ENCODE peak calls at places on chromosomes 12 and 14, in seven cellular contexts. R is ascending aorta, P is SK-N-SH, M is progenitor cell of endocrine pancreas, O is GM23338, Q is neural crest cell, X is suprapubic skin. U is an unnamed sample.

GRCh38 chr14:60757617-60758016 is 23.1 kb downstream of the MNAT1 start:
- DNase-seq in M (no peak), O (no peak), R (no peak), X (no peak), Q (no peak), P (no peak), U (no peak)

GRCh38 chr14:51491776-51492175 is 159.9 kb upstream of the FRMD6 start:
- DNase-seq in P (no peak), O (no peak), M (no peak), X (no peak), R (no peak), Q (no peak), U (no peak)

GRCh38 chr14:22106700-22107697 is 433.4 kb upstream of the OR4E1 start:
- DNase-seq in O (no peak), M (no peak), P (no peak), Q (no peak), R (no peak), X (no peak), U (no peak)

GRCh38 chr12:120190386-120190785 is 4.1 kb downstream of the GCN1 start:
- DNase-seq in O (no peak), X (no peak), P (no peak), M (no peak), R (no peak), Q (no peak), U (no peak)

GRCh38 chr12:66190519-66191406 is 1.7 kb downstream of the IRAK3 start:
- DNase-seq in X (no peak), P (no peak), Q (no peak), R (no peak), O (no peak), M (no peak), U (no peak)

GRCh38 chr12:64582862-64583261 is 27.4 kb upstream of the RASSF3 start:
- DNase-seq in Q (no peak), R (no peak), X (no peak), O (no peak), P (no peak), M (no peak), U (no peak)

GRCh38 chr14:103057028-103057371 is 349 bp downstream of the CDC42BPB start:
- DNase-seq in R (no peak), O (no peak), P (peak), X (peak), Q (peak), M (no peak), U (no peak)

GRCh38 chr12:122356192-122356635 is 66.3 kb downstream of the CLIP1 start:
- DNase-seq in O (peak), X (no peak), M (no peak), P (peak), R (no peak), Q (peak), U (no peak)

GRCh38 chr12:79063258-79063657 is 198.7 kb downstream of the SYT1 start:
- DNase-seq in Q (no peak), R (no peak), M (no peak), X (no peak), O (peak), P (no peak), U (no peak)

GRCh38 chr14:47148686-47149085 is 497.1 kb upstream of the RPL10L start:
- DNase-seq in Q (no peak), X (no peak), P (no peak), O (no peak), R (no peak), M (no peak), U (no peak)

GRCh38 chr12:70849265-70849960 is 71.1 kb downstream of the PTPRR start:
- DNase-seq in P (peak), M (no peak), O (peak), Q (no peak), R (no peak), X (no peak), U (no peak)

GRCh38 chr14:52055215-52055614 is 13.6 kb downstream of the NID2 start:
- DNase-seq in P (no peak), Q (no peak), X (no peak), M (no peak), R (no peak), O (no peak), U (no peak)

GRCh38 chr12:68331500-68331868 is 678 bp downstream of the MDM1 start:
- DNase-seq in P (no peak), M (no peak), X (no peak), Q (no peak), R (no peak), O (no peak), U (no peak)

GRCh38 chr12:13090054-13090453 is 13.4 kb downstream of the GSG1 start:
- DNase-seq in R (no peak), P (no peak), O (no peak), Q (no peak), X (no peak), M (no peak), U (no peak)

GRCh38 chr12:29026419-29026818 is 122.7 kb upstream of the FAR2 start:
- DNase-seq in P (no peak), O (no peak), R (no peak), M (no peak), X (no peak), Q (no peak), U (no peak)

DNA sequence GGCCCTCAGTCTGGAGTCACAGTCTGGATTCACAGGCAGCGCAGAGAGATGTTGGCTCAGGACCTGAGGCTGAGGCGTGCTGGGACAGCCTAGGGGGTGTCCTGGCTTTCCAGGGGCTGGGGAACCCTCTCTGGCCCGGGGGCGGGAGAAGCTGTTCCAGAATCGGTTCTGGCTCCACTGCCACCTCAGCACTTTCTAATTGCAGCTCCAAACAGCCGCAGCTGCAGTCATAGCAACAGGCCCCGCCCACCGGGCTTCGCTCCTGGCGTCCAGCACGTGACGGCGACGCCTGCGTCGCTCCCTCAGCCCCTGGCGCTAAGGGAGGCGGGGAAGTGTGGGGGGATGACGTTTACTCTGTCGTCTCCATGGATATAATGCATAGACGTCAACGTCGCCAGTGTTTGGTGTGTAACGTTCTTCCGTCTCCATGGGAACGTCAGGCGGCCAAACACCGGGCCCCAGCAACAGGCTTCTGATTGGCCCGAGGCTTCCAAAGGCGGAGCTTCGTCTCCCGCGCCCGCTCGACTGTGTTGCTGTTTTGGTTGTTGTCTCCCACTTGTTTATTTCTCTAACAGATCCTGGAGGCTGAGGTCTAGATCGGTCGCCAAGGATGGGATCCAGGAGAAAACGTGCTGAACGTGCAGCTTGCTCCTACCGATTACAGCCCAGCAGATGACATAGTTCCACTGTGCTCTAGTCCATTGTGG is 19.7 kb upstream of the FOS start:
- DNase-seq in O (peak), P (peak), R (peak), M (peak), X (peak), Q (peak), U (peak)
- TF ChIP-seq CTCF in O (no peak), P (no peak), R (no peak), M (no peak), X (no peak), Q (no peak), U (no peak)

GRCh38 chr12:74646831-74647230 is 109.2 kb downstream of the ATXN7L3B start:
- DNase-seq in Q (no peak), O (peak), M (no peak), X (no peak), P (no peak), R (no peak), U (no peak)
- TF ChIP-seq CTCF in Q (peak), O (peak), M (peak), X (no peak), P (peak), R (no peak), U (peak)

GRCh38 chr12:47077206-47078085 is 2.0 kb upstream of the PCED1B start:
- DNase-seq in O (no peak), R (no peak), M (no peak), Q (no peak), X (no peak), P (no peak), U (no peak)
- TF ChIP-seq CTCF in O (no peak), R (no peak), M (no peak), Q (no peak), X (no peak), P (no peak), U (no peak)

GRCh38 chr12:19351346-19351745 is 87.9 kb upstream of the AEBP2 start:
- DNase-seq in O (no peak), R (no peak), Q (no peak), X (no peak), M (no peak), P (no peak), U (no peak)
- TF ChIP-seq CTCF in O (no peak), R (no peak), Q (no peak), X (no peak), M (no peak), P (no peak), U (no peak)

GRCh38 chr14:77027538-77028383 is 747 bp downstream of the IRF2BPL start:
- DNase-seq in Q (peak), R (no peak), M (peak), O (peak), P (peak), X (peak), U (no peak)

GRCh38 chr14:77026166-77026929 is 2.2 kb downstream of the IRF2BPL start:
- DNase-seq in M (no peak), X (no peak), R (no peak), O (peak), P (peak), Q (no peak), U (no peak)

GRCh38 chr14:77026930-77027537 is 1.5 kb downstream of the IRF2BPL start:
- DNase-seq in R (no peak), Q (peak), X (no peak), M (peak), O (peak), P (peak), U (no peak)

GRCh38 chr14:77025744-77026165 is 2.8 kb downstream of the IRF2BPL start:
- DNase-seq in P (peak), Q (no peak), M (no peak), X (no peak), O (peak), R (no peak), U (no peak)

GRCh38 chr14:77028384-77029246 is at the start of gene IRF2BPL:
- DNase-seq in X (peak), Q (peak), O (peak), P (peak), M (peak), R (peak), U (peak)
- TF ChIP-seq CTCF in X (peak), Q (no peak), O (no peak), P (no peak), M (no peak), R (no peak), U (no peak)

DNA sequence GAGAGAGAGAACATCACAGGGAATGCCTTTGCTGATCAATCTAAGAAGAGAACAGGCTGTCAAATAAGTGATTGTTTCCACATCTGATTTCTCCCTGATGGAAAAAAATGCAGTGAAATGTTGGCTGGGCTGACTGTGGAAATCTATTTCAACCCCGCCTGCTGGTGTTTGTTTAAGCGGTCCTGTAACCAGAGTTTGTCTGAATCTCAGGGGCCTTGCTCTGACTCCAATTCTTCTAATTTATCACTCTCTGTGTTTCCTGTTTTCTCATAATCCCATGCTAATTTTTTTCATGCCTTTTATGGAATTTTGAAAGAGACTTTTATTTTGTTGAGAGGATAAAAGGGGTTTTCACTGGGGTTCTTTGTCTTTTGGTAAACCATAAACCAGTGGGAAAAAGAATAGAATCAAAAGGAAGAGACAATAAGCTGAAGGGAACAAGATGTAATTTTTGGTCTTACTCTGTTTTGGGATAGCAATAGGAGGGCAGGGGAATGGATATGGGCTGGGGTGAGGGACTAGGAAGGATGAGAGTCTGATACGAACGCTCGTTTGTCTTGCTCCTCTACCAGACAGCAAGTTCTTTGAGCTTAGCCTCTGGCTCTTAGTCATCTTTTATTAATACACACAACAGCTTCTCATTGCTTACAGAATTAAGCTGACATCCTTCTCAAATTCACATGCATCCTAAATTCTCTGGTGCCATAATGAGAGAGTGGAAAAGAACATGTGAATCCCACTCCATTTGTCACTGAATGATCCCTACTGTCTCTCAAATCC is 8.0 kb upstream of the MGP start:
- DNase-seq in R (no peak), Q (no peak), X (no peak), P (no peak), M (no peak), O (no peak), U (no peak)
- TF ChIP-seq CTCF in R (no peak), Q (no peak), X (no peak), P (no peak), M (no peak), O (no peak), U (no peak)

DNA sequence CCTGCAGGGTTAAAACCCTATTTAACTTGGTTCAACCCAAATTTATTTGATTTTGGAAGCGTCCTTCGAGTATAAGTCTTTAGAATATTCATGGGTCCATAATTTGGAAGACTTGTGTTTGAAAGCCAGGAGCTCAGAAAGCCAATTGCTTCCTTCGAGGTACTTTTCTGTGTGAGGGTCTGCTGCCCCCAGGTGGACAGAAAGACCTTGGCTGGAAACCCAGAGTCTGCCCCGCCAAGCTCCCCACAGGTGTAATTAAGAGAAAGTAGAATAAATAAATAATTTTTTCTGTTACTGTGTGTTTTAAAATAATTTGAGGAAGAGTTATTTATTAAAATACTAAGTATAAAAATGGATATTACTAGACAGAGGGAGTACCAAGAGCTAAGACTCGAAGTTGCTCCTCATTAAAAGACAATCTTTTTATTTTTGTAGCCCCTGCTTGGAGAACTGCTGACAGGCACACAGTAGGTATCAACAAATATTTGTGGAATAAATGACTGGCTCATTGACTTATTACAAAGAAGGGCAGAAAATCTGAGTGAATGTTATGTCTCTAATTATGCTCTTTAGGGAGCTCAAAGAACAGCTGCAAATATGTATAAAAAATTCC is 105.8 kb downstream of the PAH start:
- DNase-seq in X (no peak), O (peak), Q (peak), P (peak), M (peak), R (no peak), U (no peak)
- TF ChIP-seq CTCF in X (no peak), O (peak), Q (peak), P (peak), M (peak), R (no peak), U (peak)

GRCh38 chr14:63178912-63179311 is 25.3 kb upstream of the RHOJ start:
- DNase-seq in O (no peak), Q (no peak), X (no peak), M (no peak), R (no peak), P (no peak), U (no peak)

GRCh38 chr14:63179383-63179782 is 24.9 kb upstream of the RHOJ start:
- DNase-seq in R (no peak), O (no peak), M (no peak), P (no peak), Q (no peak), X (no peak), U (no peak)

GRCh38 chr14:63174760-63175191 is 29.5 kb upstream of the RHOJ start:
- DNase-seq in Q (peak), P (peak), X (no peak), M (no peak), O (peak), R (no peak), U (no peak)

GRCh38 chr14:63180017-63180416 is 24.2 kb upstream of the RHOJ start:
- DNase-seq in O (no peak), X (no peak), P (no peak), M (no peak), Q (no peak), R (no peak), U (no peak)

DNA sequence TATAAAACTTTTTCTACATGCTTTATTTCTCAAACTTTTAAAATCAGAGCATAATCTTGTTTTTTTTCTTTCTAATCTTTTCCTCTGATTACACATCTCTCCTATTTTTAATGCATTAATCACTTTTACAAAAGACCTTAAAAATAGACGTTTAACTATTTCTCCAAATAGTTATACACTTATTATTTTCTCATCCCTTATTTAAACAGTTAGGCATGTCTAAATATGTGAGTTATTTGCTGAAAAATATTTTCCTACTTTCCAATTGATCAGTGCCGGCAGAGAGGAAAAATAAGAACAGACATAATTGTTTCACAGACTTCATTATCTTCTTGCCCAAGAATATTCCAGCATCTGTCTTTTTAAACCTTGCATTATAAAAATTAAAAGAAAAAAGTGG is 28.7 kb upstream of the RHOJ start:
- DNase-seq in R (no peak), M (no peak), O (no peak), X (no peak), Q (no peak), P (no peak), U (no peak)
- TF ChIP-seq CTCF in R (no peak), M (no peak), O (no peak), X (no peak), Q (no peak), P (no peak), U (no peak)

GRCh38 chr12:51389302-51389999 is 1.8 kb downstream of the GALNT6 start:
- DNase-seq in P (no peak), O (no peak), X (no peak), Q (no peak), R (no peak), M (no peak), U (no peak)
- TF ChIP-seq CTCF in P (no peak), O (no peak), X (no peak), Q (no peak), R (no peak), M (no peak), U (no peak)

DNA sequence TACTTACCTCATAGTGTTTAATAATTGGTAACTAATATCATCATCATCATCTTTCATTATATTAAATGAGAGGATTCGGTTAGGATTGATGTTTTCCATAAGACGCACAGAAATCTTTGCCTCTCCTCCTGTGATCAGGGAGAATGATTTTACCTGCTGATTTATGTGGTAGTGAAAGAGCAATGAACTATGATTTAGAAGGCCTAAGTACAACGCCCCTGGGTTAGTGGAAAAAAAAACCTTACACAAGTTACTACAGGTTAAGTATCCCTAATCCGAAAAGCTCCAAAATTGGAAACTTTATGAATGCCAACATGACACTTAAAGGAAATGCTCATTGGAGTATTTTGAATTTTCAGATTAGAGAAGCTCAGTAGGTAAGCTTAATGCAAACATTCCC is 55.8 kb downstream of the ARID2 start:
- DNase-seq in R (no peak), Q (no peak), O (no peak), M (no peak), P (no peak), X (no peak), U (no peak)
- TF ChIP-seq CTCF in R (no peak), Q (no peak), O (no peak), M (no peak), P (no peak), X (no peak), U (no peak)

U was measured in D721Med.